ENCODE peak calls at places on chromosomes 2 and 18, in four cellular contexts. T is NCI-H1105 treated with DMSO at 0.1 percent for 48 hours; M is stimulated activated CD4-positive, alpha-beta T cell treated with anti-CD3 and anti-CD28 coated beads, Interleukin-4, amount 100 ng/mL, for 24 hours; S is T-helper 1 cell. X is an unnamed sample.

GRCh38 chr18:2709316-2709715 is 53.8 kb downstream of the SMCHD1 start:
- DNase-seq in T (no peak), M (no peak), S (no peak), X (no peak)

GRCh38 chr2:85811173-85811849 is 57.5 kb downstream of the ATOH8 start:
- DNase-seq in T (no peak), M (no peak), S (no peak), X (no peak)

GRCh38 chr18:62610509-62611394 is 87.9 kb downstream of the ZCCHC2 start:
- DNase-seq in T (no peak), M (no peak), S (no peak), X (no peak)

GRCh38 chr2:171963198-171963597 is 36.6 kb upstream of the METAP1D start:
- DNase-seq in T (no peak), M (no peak), S (no peak), X (no peak)

GRCh38 chr2:100259106-100259505 is 63.2 kb downstream of the LONRF2 start:
- DNase-seq in T (no peak), M (no peak), S (no peak), X (no peak)

GRCh38 chr2:175793649-175794048 is 208.4 kb downstream of the LNPK start:
- DNase-seq in T (no peak), M (no peak), S (no peak), X (no peak)

GRCh38 chr2:37323770-37324535 is 680 bp downstream of the PRKD3 start:
- DNase-seq in T (peak; percentile 34), M (peak; percentile 31), S (peak; percentile 16), X (peak; percentile 28)

GRCh38 chr18:26493021-26493420 is 55.3 kb downstream of the KCTD1 start:
- DNase-seq in T (no peak), M (no peak), S (no peak), X (no peak)

GRCh38 chr2:104804148-104804890 is 49.6 kb upstream of the POU3F3 start:
- DNase-seq in T (no peak), M (no peak), S (no peak), X (no peak)

GRCh38 chr2:236636714-236637485 is 67.3 kb downstream of the ACKR3 start:
- DNase-seq in T (no peak), M (no peak), S (no peak), X (no peak)

GRCh38 chr18:59139291-59139614 is 431 bp upstream of the SEC11C start:
- DNase-seq in T (peak; percentile 98), M (peak; percentile 95), S (peak; percentile 88), X (peak; percentile 97)

GRCh38 chr2:204909791-204910190 is 364.5 kb downstream of the PARD3B start:
- DNase-seq in T (no peak), M (no peak), S (no peak), X (no peak)